ENCODE peak calls at places on chromosomes 3 and 15, in five cellular contexts. H is breast epithelium, Z is HCT116, A is lower leg skin, M is adrenal gland. P is an unnamed sample.

GRCh38 chr15:69044899-69045298 is 30.4 kb downstream of the NOX5 start:
- DNase-seq in M (no peak), H (no peak), A (peak; percentile 42), Z (no peak), P (no peak)

GRCh38 chr3:171801738-171802600 is 8.3 kb downstream of the PLD1 start:
- DNase-seq in A (no peak), H (no peak), Z (no peak), M (no peak), P (no peak)

GRCh38 chr3:149703474-149703873 is 45.6 kb upstream of the WWTR1 start:
- DNase-seq in A (peak; percentile 89), M (no peak), Z (no peak), H (no peak), P (no peak)

GRCh38 chr15:90967206-90967605 is 12.5 kb downstream of the RCCD1 start:
- DNase-seq in H (no peak), A (no peak), M (no peak), Z (no peak), P (no peak)

GRCh38 chr15:66704783-66705113 is 2.7 kb downstream of the SMAD6 start:
- DNase-seq in Z (no peak), H (no peak), A (no peak), M (no peak), P (no peak)

GRCh38 chr3:172159376-172159775 is 120.0 kb downstream of the FNDC3B start:
- DNase-seq in Z (no peak), M (no peak), H (no peak), A (no peak), P (no peak)

GRCh38 chr3:122080188-122080587 is 25.0 kb downstream of the CD86 start:
- DNase-seq in M (no peak), Z (no peak), H (no peak), A (no peak), P (no peak)

GRCh38 chr3:46465196-46465520 is 453 bp upstream of the LTF start:
- DNase-seq in M (no peak), Z (no peak), A (no peak), H (no peak), P (no peak)

GRCh38 chr3:18069564-18069963 is 327.1 kb upstream of the TBC1D5 start:
- DNase-seq in M (no peak), A (no peak), Z (no peak), H (no peak), P (no peak)

GRCh38 chr15:45704329-45705249 is 69.8 kb downstream of the SQOR start:
- DNase-seq in A (no peak), M (no peak), H (no peak), Z (no peak), P (no peak)

GRCh38 chr3:188348445-188349244 is 194.7 kb downstream of the LPP start:
- DNase-seq in H (peak; percentile 79), M (peak; percentile 73), A (peak; percentile 90), Z (peak; percentile 63), P (peak; percentile 47)

GRCh38 chr3:20503394-20504082 is 317.5 kb upstream of the SGO1 start:
- DNase-seq in H (no peak), M (no peak), Z (no peak), A (no peak), P (no peak)

GRCh38 chr15:70748281-70748747 is 15.0 kb downstream of the UACA start:
- DNase-seq in A (peak; percentile 91), M (peak; percentile 85), H (peak; percentile 50), Z (no peak), P (no peak)

GRCh38 chr3:160210799-160211221 is 14.4 kb upstream of the C3orf80 start:
- DNase-seq in A (no peak), Z (peak; percentile 62), M (no peak), H (no peak), P (peak; percentile 35)

GRCh38 chr15:20358066-20358780 is 183.4 kb downstream of the GOLGA6L6 start:
- DNase-seq in Z (no peak), H (no peak), M (no peak), A (peak; percentile 86), P (no peak)

GRCh38 chr15:84819791-84820190 is 2.6 kb downstream of the ALPK3 start:
- DNase-seq in H (no peak), A (peak; percentile 76), Z (no peak), M (no peak), P (no peak)

GRCh38 chr3:124699686-124700396 is 30.4 kb upstream of the UMPS start:
- DNase-seq in A (no peak), Z (no peak), H (no peak), M (peak; percentile 91), P (no peak)

DNA sequence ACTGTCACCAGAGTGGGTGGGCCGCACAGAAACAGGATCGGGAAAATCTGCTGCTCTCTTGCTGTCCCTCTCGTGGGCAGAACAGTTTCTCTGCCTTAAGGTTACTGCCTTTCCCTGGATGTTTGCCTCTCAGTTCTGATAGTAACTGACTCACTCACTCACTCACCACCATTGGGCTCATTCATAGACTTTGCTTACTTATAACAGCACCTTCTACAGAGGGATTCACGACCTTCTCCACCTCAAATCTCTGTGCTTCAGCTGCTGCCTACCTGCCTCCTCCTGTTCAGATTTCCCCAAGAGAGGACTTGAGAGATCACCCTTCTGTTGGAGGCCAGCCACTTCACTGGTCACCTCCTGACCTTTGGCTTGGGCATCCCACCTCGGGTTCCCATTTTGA is 147.7 kb upstream of the ICE2 start:
- DNase-seq in A (no peak), Z (no peak), M (no peak), H (no peak), P (no peak)
- TF ChIP-seq POLR2A in A (no peak), Z (no peak), M (no peak), H (no peak), P (no peak)

GRCh38 chr3:128706171-128706570 is 19.8 kb upstream of the RAB7A start:
- DNase-seq in H (no peak), M (no peak), A (no peak), Z (no peak), P (no peak)
- TF ChIP-seq POLR2A in H (no peak), M (no peak), A (no peak), Z (no peak), P (no peak)

GRCh38 chr3:158709666-158710083 is 22.6 kb downstream of the RARRES1 start:
- DNase-seq in M (no peak), H (no peak), Z (no peak), A (no peak), P (peak; percentile 61)
- TF ChIP-seq POLR2A in M (no peak), H (no peak), Z (no peak), A (no peak), P (no peak)

GRCh38 chr3:23944861-23945652 is at the start of gene NR1D2:
- DNase-seq in A (peak; percentile 97), Z (peak; percentile 44), H (peak; percentile 70), M (peak; percentile 84), P (peak; percentile 70)
- TF ChIP-seq POLR2A in A (peak; percentile 72), Z (peak; percentile 16), H (no peak), M (peak; percentile 96), P (peak; percentile 62)

DNA sequence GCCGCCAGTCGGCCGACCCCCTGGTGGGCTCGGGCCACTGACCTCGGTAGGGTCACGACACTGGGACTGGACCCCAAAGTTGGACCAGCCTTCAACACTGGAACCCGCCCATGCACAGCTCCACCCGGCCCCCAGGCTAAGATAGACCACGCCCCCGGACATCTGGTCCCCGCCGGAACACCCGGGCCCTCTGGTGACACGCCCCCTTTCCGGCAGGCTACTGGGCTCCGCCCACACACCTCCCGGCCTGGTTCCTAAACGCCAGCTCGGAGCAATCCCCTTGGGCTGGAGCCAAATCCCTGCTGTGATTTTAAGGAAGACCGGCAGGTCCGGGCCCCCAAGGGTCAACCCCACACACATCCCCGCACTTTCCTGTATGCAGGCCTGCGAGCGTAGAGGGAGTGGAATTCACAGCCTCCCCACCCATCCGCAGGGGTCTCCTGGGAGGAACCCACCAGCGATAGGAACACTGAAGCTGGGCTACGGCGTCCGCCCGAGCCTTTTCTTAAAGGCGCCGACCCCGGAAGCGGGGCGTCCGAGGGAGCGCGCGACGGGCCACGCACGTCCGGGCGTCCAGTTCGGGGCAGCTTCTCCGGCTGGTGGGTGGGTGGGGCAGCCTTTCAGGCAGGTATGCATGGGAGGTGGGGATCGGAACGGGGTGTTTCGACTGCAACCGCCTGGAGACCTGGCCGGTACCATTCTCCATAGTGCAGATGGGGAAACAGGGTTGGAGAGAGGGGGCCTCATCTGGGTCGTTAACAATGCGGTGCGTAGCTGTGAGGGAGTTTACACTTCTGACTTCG is at the start of gene HEMK1:
- DNase-seq in Z (peak; percentile 94), H (peak; percentile 97), A (peak; percentile 100), M (peak; percentile 98), P (peak; percentile 98)
- TF ChIP-seq POLR2A in Z (no peak), H (peak; percentile 60), A (peak; percentile 38), M (no peak), P (peak; percentile 75)

DNA sequence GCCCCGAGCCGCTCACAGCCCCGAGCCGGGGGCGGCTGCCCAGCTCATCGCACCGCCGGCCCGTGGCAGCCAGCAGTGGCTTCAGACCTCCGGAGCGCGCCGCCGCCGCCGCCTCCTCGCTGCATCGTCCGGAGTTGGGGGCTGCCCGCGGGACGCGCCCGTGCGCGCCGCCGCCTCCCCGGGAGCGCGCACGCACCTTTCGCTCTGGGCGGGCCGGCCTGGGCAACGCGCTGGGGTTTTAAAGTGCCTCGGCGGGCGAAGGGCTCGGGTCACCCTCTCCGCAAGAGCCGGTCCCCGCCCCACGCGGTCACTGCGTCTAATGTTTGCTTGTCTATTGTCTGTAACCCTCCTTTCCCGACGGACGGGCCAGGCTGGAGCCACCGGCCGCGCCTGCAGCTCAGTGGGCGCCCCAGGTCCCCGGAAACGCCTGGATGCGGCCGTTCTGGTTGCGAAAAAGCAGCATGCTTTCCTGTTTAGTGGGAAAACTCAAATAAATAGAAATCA is at the start of gene RYK:
- DNase-seq in M (peak; percentile 89), H (peak; percentile 54), Z (peak; percentile 67), A (peak; percentile 96), P (peak; percentile 81)
- TF ChIP-seq POLR2A in M (peak; percentile 64), H (peak; percentile 43), Z (peak; percentile 77), A (peak; percentile 63), P (peak; percentile 63)

GRCh38 chr3:72411843-72412242 is 436.4 kb downstream of the SHQ1 start:
- DNase-seq in M (no peak), H (no peak), Z (no peak), A (no peak), P (no peak)
- TF ChIP-seq POLR2A in M (no peak), H (no peak), Z (no peak), A (no peak), P (no peak)

GRCh38 chr15:41621200-41622193 is 38.7 kb upstream of the MGA start:
- DNase-seq in A (peak; percentile 96), M (peak; percentile 91), Z (no peak), H (peak; percentile 81), P (peak; percentile 86)
- TF ChIP-seq POLR2A in A (no peak), M (peak; percentile 42), Z (no peak), H (no peak), P (peak; percentile 57)